ENCODE peak calls at places on chromosome 16, in seven cellular contexts. Y, E, I, M, L, O and Q are unnamed samples.

GRCh38 chr16:29649560-29650494 is 13.2 kb upstream of the SPN start:
- DNase-seq in Y (no peak), E (no peak), I (no peak), M (no peak), L (no peak), O (no peak), Q (no peak)

GRCh38 chr16:88383401-88384221 is 852 bp downstream of the ZNF469 start:
- DNase-seq in Y (peak), E (no peak), I (no peak), M (peak), L (no peak), O (no peak), Q (peak)

GRCh38 chr16:79508294-79508693 is 92.2 kb downstream of the MAF start:
- DNase-seq in Y (no peak), E (no peak), I (no peak), M (no peak), L (no peak), O (no peak), Q (no peak)

GRCh38 chr16:30786115-30786935 is 680 bp downstream of the ZNF629 start:
- DNase-seq in Y (no peak), E (peak), I (peak), M (peak), L (no peak), O (no peak), Q (peak)

GRCh38 chr16:27706156-27706705 is 156.3 kb downstream of the KATNIP start:
- DNase-seq in Y (no peak), E (no peak), I (no peak), M (no peak), L (no peak), O (no peak), Q (no peak)

GRCh38 chr16:75089486-75090202 is 26.9 kb downstream of the LDHD start:
- DNase-seq in Y (no peak), E (no peak), I (no peak), M (no peak), L (no peak), O (no peak), Q (peak)

GRCh38 chr16:70430667-70431536 is 8.0 kb downstream of the ST3GAL2 start:
- DNase-seq in Y (no peak), E (peak), I (peak), M (no peak), L (no peak), O (peak), Q (peak)

GRCh38 chr16:30775381-30776099 is 11.5 kb downstream of the ZNF629 start:
- DNase-seq in Y (peak), E (peak), I (peak), M (peak), L (peak), O (no peak), Q (peak)

GRCh38 chr16:48605518-48606110 is 4.4 kb downstream of the N4BP1 start:
- DNase-seq in Y (no peak), E (no peak), I (no peak), M (no peak), L (no peak), O (no peak), Q (no peak)

GRCh38 chr16:6684076-6684673 is 648.5 kb upstream of the RBFOX1 start:
- DNase-seq in Y (no peak), E (peak), I (peak), M (peak), L (no peak), O (no peak), Q (peak)

GRCh38 chr16:70395345-70395901 is 43.5 kb downstream of the ST3GAL2 start:
- DNase-seq in Y (no peak), E (peak), I (peak), M (peak), L (peak), O (no peak), Q (peak)

GRCh38 chr16:86975445-86975844 is 341.7 kb downstream of the C16orf95 start:
- DNase-seq in Y (peak), E (peak), I (no peak), M (peak), L (peak), O (no peak), Q (no peak)

GRCh38 chr16:84013787-84014569 is 28.6 kb downstream of the SLC38A8 start:
- DNase-seq in Y (peak), E (peak), I (peak), M (peak), L (peak), O (peak), Q (peak)

GRCh38 chr16:27561216-27561615 is 11.3 kb downstream of the KATNIP start:
- DNase-seq in Y (no peak), E (no peak), I (no peak), M (no peak), L (no peak), O (no peak), Q (no peak)

GRCh38 chr16:87947356-87948118 is 3.7 kb upstream of the BANP start:
- DNase-seq in Y (no peak), E (no peak), I (no peak), M (no peak), L (no peak), O (no peak), Q (no peak)

GRCh38 chr16:88988980-88989791 is 12.2 kb upstream of the CBFA2T3 start:
- DNase-seq in Y (no peak), E (no peak), I (no peak), M (no peak), L (no peak), O (no peak), Q (no peak)

GRCh38 chr16:81946206-81946605 is 65.1 kb downstream of the SDR42E1 start:
- DNase-seq in Y (no peak), E (no peak), I (no peak), M (no peak), L (no peak), O (no peak), Q (no peak)

GRCh38 chr16:87436225-87437172 is 44.4 kb downstream of the MAP1LC3B start:
- DNase-seq in Y (no peak), E (no peak), I (no peak), M (peak), L (no peak), O (no peak), Q (no peak)

GRCh38 chr16:23209606-23210005 is 27.1 kb downstream of the SCNN1G start:
- DNase-seq in Y (no peak), E (no peak), I (no peak), M (no peak), L (no peak), O (no peak), Q (no peak)

GRCh38 chr16:68369697-68370096 is 58.9 kb downstream of the PRMT7 start:
- DNase-seq in Y (no peak), E (no peak), I (no peak), M (no peak), L (no peak), O (peak), Q (no peak)

GRCh38 chr16:54288592-54289241 is 2.1 kb upstream of the IRX3 start:
- DNase-seq in Y (no peak), E (no peak), I (no peak), M (no peak), L (no peak), O (no peak), Q (no peak)

GRCh38 chr16:35146723-35147458 is 1687.5 kb downstream of the TP53TG3F start:
- DNase-seq in Y (no peak), E (no peak), I (no peak), M (no peak), L (no peak), O (no peak), Q (no peak)

GRCh38 chr16:50721549-50722409 is 20.1 kb upstream of the CYLD start:
- DNase-seq in Y (no peak), E (no peak), I (no peak), M (no peak), L (no peak), O (no peak), Q (no peak)

GRCh38 chr16:11575223-11575589 is 11.5 kb downstream of the LITAF start:
- DNase-seq in Y (no peak), E (no peak), I (no peak), M (no peak), L (no peak), O (no peak), Q (no peak)

GRCh38 chr16:27437946-27438345 is 36.0 kb downstream of the IL21R start:
- DNase-seq in Y (no peak), E (no peak), I (no peak), M (peak), L (no peak), O (no peak), Q (no peak)

GRCh38 chr16:53224932-53225533 is 170.2 kb downstream of the CHD9 start:
- DNase-seq in Y (no peak), E (peak), I (no peak), M (no peak), L (no peak), O (no peak), Q (peak)
- TF ChIP-seq JUND in Y (no peak), E (peak), I (no peak), M (no peak), L (no peak), O (no peak), Q (no peak)

DNA sequence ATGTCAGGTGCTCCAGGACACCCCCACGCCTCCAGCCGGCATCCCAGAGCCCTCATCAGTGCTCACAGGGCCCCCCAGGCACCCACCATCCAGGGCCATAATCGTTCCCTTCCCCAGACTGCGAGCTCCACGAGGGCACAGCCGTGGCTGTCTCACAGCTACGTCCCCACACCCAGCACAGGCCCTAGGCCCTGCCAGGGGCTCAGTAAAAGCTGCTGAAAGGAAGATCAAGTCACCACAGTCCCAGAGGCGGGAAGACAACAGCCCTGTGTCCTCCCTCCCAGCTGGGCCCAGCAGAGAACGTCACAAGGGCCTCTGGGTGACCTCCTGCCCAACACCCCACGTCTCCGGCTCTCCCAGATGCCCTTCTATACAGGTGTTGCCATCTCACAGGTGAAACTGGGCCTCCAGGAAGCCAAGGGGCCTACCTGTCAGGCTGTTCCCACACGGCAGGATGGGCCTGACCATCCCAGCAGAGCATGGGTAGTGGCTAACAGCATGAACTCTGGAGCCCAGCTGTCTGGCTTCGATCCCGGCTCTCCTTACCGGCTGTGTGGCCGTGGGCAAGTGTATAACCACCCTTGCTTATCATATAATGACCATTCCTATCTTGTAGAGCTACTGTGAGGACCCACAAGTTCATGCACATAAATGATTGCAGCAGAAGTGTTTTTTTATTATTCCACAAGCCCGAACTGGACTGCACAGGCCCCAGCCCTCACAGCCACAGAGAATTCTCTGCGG is 18.0 kb downstream of the ARL2BP start:
- DNase-seq in Y (no peak), E (no peak), I (no peak), M (peak), L (no peak), O (no peak), Q (no peak)
- TF ChIP-seq JUND in Y (no peak), E (no peak), I (no peak), M (no peak), L (no peak), O (no peak), Q (no peak)

DNA sequence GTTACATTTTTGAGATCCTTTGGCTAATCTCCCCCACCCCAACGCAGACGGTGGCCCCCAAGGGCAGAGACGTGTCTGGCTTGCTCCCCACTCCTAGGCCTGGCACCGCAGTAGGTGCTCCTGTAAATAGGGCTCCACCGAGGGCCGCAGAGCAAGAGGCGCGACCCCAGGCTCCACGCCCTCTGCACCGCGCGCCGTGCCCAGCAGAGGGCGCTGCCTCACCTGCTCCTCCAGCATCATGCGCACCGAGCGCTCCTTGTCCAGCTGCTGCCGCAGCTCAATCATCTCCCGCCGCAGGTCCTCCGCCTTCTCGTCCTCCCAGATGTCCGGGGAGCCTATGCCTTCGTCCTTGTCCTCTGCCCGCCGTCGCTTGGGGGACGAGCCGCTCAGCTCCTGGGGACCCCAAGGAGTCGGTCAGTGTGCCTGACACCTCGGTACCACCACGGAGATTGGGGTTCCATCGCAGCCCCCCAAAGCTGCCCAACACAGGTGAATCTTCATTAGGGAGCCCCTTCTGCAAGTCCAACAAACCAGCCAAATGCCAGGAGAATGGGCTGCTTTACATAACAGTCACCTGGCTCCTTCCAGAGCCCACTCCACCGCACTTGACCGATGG is 11.2 kb downstream of the TFAP4 start:
- DNase-seq in Y (peak), E (peak), I (peak), M (peak), L (no peak), O (no peak), Q (no peak)
- TF ChIP-seq JUND in Y (no peak), E (no peak), I (no peak), M (no peak), L (no peak), O (no peak), Q (no peak)

GRCh38 chr16:85534536-85535351 is 78.4 kb upstream of the GSE1 start:
- DNase-seq in Y (no peak), E (peak), I (no peak), M (no peak), L (no peak), O (no peak), Q (no peak)

GRCh38 chr16:85537331-85537788 is 75.8 kb upstream of the GSE1 start:
- DNase-seq in Y (no peak), E (no peak), I (no peak), M (no peak), L (no peak), O (no peak), Q (no peak)

GRCh38 chr16:85536073-85536410 is 77.1 kb upstream of the GSE1 start:
- DNase-seq in Y (no peak), E (peak), I (no peak), M (no peak), L (no peak), O (no peak), Q (no peak)

GRCh38 chr16:85536411-85537330 is 76.5 kb upstream of the GSE1 start:
- DNase-seq in Y (no peak), E (no peak), I (peak), M (no peak), L (no peak), O (no peak), Q (no peak)

DNA sequence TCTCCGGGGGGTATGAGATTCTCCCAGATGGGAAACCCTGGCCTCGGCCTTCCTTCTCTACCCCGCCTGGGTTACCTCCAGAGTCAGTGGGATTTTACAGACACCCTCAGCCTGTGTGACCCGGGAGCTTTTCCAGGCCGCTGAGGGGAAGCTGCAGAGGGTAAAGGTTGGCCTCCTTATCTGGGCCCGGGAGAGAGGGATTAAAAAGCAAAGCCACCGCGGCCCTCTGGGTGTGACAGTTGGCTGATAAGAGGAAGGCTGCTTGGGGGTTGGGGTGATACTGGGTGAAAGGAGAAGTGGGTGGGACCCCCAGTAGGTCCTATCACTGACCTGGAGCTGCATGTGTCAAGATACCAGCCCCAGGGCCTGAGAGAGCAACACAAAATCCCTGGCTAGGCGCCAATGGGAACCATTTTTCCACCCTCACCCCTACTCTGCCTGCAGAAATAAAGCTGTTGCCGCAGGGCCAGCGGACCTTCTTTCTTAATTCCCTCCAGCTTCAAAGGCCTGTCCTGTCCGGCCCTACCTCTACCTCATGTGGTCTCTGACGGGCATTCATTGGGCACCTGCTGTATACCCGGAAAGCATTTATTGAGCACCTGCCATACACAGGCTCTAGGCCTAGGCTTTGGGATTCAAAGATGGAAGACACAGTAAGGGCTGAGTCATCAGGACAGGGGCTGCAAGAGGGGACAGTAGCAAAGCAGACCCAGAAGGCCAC is 77.6 kb upstream of the GSE1 start:
- DNase-seq in Y (no peak), E (peak), I (peak), M (no peak), L (no peak), O (no peak), Q (no peak)
- TF ChIP-seq JUND in Y (no peak), E (peak), I (no peak), M (no peak), L (no peak), O (no peak), Q (no peak)

GRCh38 chr16:2284001-2284770 is 16.3 kb upstream of the RNPS1 start:
- DNase-seq in Y (no peak), E (no peak), I (no peak), M (no peak), L (no peak), O (no peak), Q (no peak)
- TF ChIP-seq JUND in Y (no peak), E (no peak), I (no peak), M (no peak), L (no peak), O (no peak), Q (no peak)